ENCODE peak calls at places on chromosomes 2 and 18, in six cellular contexts. W, Z, O, F, L and A are unnamed samples.

GRCh38 chr2:55063713-55064323 is 13.6 kb upstream of the RTN4 start:
- DNase-seq in W (no peak), Z (no peak), O (no peak), F (no peak), L (no peak), A (peak)

GRCh38 chr18:54284967-54285785 is 15.9 kb downstream of the POLI start:
- DNase-seq in W (no peak), Z (no peak), O (no peak), F (peak), L (no peak), A (peak)

GRCh38 chr2:163682695-163683094 is 53.1 kb downstream of the FIGN start:
- DNase-seq in W (no peak), Z (no peak), O (no peak), F (peak), L (no peak), A (peak)

GRCh38 chr2:156883828-156884615 is 373.5 kb upstream of the GALNT5 start:
- DNase-seq in W (peak), Z (no peak), O (no peak), F (no peak), L (no peak), A (peak)

GRCh38 chr2:30768036-30768686 is 39.1 kb downstream of the CAPN13 start:
- DNase-seq in W (no peak), Z (no peak), O (no peak), F (no peak), L (no peak), A (no peak)

GRCh38 chr2:237208373-237209045 is 122.8 kb downstream of the COPS8 start:
- DNase-seq in W (no peak), Z (no peak), O (no peak), F (peak), L (no peak), A (no peak)

GRCh38 chr2:60960706-60961105 is 56.8 kb upstream of the PEX13 start:
- DNase-seq in W (no peak), Z (no peak), O (no peak), F (no peak), L (no peak), A (no peak)

GRCh38 chr2:52629531-52629930 is 1138.1 kb upstream of the CHAC2 start:
- DNase-seq in W (no peak), Z (no peak), O (no peak), F (no peak), L (no peak), A (no peak)

GRCh38 chr2:170530284-170530745 is 184.8 kb upstream of the SP5 start:
- DNase-seq in W (no peak), Z (no peak), O (peak), F (peak), L (peak), A (peak)

GRCh38 chr2:144567745-144568144 is 47.8 kb upstream of the ZEB2 start:
- DNase-seq in W (no peak), Z (no peak), O (peak), F (no peak), L (no peak), A (peak)

GRCh38 chr2:74576830-74577229 is 22.3 kb downstream of the DOK1 start:
- DNase-seq in W (no peak), Z (no peak), O (no peak), F (no peak), L (peak), A (no peak)

GRCh38 chr2:88764850-88765153 is 73.3 kb downstream of the RPIA start:
- DNase-seq in W (no peak), Z (no peak), O (no peak), F (peak), L (no peak), A (no peak)

GRCh38 chr2:1778566-1778965 is 34.3 kb upstream of the PXDN start:
- DNase-seq in W (no peak), Z (no peak), O (no peak), F (no peak), L (no peak), A (no peak)

GRCh38 chr18:47917923-47918610 is 12.4 kb downstream of the SMAD2 start:
- DNase-seq in W (no peak), Z (no peak), O (peak), F (no peak), L (no peak), A (peak)

GRCh38 chr2:230680463-230681195 is 32.0 kb upstream of the CAB39 start:
- DNase-seq in W (no peak), Z (no peak), O (no peak), F (peak), L (no peak), A (no peak)

GRCh38 chr2:176099159-176099736 is 347 bp upstream of the HOXD12 start:
- DNase-seq in W (no peak), Z (no peak), O (no peak), F (no peak), L (no peak), A (no peak)

GRCh38 chr2:234193977-234194563 is 143.6 kb downstream of the SPP2 start:
- DNase-seq in W (no peak), Z (no peak), O (no peak), F (no peak), L (no peak), A (no peak)

GRCh38 chr2:237629739-237630138 is 2.4 kb downstream of the LRRFIP1 start:
- DNase-seq in W (no peak), Z (no peak), O (no peak), F (peak), L (no peak), A (no peak)

GRCh38 chr18:57441395-57441794 is 6.2 kb downstream of the ONECUT2 start:
- DNase-seq in W (no peak), Z (no peak), O (peak), F (peak), L (no peak), A (peak)